ENCODE peak calls at places on chromosomes 4 and X, in four cellular contexts. R, V, S and X are unnamed samples.

GRCh38 chrX:110003167-110004156 is 548 bp downstream of the TMEM164 start:
- DNase-seq in R (no peak), V (peak; percentile 42), S (no peak), X (peak; percentile 3)

GRCh38 chr4:40576651-40577480 is 52.8 kb downstream of the RBM47 start:
- DNase-seq in R (peak; percentile 90), V (peak; percentile 73), S (no peak), X (peak; percentile 40)

GRCh38 chr4:131764730-131765129 is 1384.4 kb upstream of the PCDH10 start:
- DNase-seq in R (no peak), V (no peak), S (no peak), X (no peak)

GRCh38 chr4:149343614-149344013 is 472.0 kb downstream of the IQCM start:
- DNase-seq in R (no peak), V (no peak), S (no peak), X (no peak)

GRCh38 chr4:176799653-176800052 is 6.9 kb upstream of the VEGFC start:
- DNase-seq in R (no peak), V (no peak), S (no peak), X (no peak)

GRCh38 chrX:4588893-4589292 is 875.4 kb upstream of the PRKX start:
- DNase-seq in R (no peak), V (no peak), S (no peak), X (no peak)

GRCh38 chrX:1147641-1148515 is 64.6 kb downstream of the CRLF2 start:
- DNase-seq in R (no peak), V (no peak), S (no peak), X (no peak)

GRCh38 chr4:181968371-181968770 is 274.8 kb upstream of the TENM3 start:
- DNase-seq in R (peak; percentile 75), V (no peak), S (no peak), X (no peak)

GRCh38 chrX:76366972-76367371 is 60.5 kb upstream of the MAGEE1 start:
- DNase-seq in R (no peak), V (no peak), S (no peak), X (no peak)

GRCh38 chr4:7390366-7390765 is 44.4 kb downstream of the PSAPL1 start:
- DNase-seq in R (no peak), V (no peak), S (no peak), X (no peak)

GRCh38 chrX:71622347-71623104 is 4.2 kb upstream of the CXCR3 start:
- DNase-seq in R (peak; percentile 22), V (peak; percentile 80), S (peak; percentile 58), X (peak; percentile 87)

GRCh38 chr4:89277412-89277811 is 30.2 kb downstream of the GPRIN3 start:
- DNase-seq in R (peak; percentile 13), V (no peak), S (no peak), X (no peak)

GRCh38 chrX:120549483-120550452 is 11.0 kb downstream of the CUL4B start:
- DNase-seq in R (peak; percentile 83), V (no peak), S (no peak), X (no peak)

GRCh38 chrX:130393451-130394074 is 8.1 kb upstream of the GPR119 start:
- DNase-seq in R (peak; percentile 25), V (peak; percentile 21), S (no peak), X (no peak)

GRCh38 chrX:115898382-115899001 is 272.1 kb upstream of the AGTR2 start:
- DNase-seq in R (no peak), V (peak; percentile 92), S (peak; percentile 47), X (no peak)

GRCh38 chr4:11468901-11469300 is 40.2 kb upstream of the HS3ST1 start:
- DNase-seq in R (no peak), V (no peak), S (no peak), X (no peak)

GRCh38 chrX:49120104-49120503 is 3.4 kb downstream of the GPKOW start:
- DNase-seq in R (no peak), V (peak; percentile 11), S (no peak), X (no peak)

GRCh38 chrX:125289209-125289608 is 30.5 kb upstream of the TEX13C start:
- DNase-seq in R (no peak), V (no peak), S (no peak), X (no peak)

GRCh38 chrX:53479295-53479694 is 45.1 kb upstream of the HSD17B10 start:
- DNase-seq in R (peak; percentile 37), V (no peak), S (no peak), X (no peak)

GRCh38 chr4:23962462-23962861 is 72.6 kb upstream of the PPARGC1A start:
- DNase-seq in R (no peak), V (no peak), S (no peak), X (no peak)

GRCh38 chrX:110684653-110685052 is 111.0 kb downstream of the CHRDL1 start:
- DNase-seq in R (no peak), V (no peak), S (no peak), X (no peak)

GRCh38 chr4:1329408-1330371 is 17.3 kb upstream of the UVSSA start:
- DNase-seq in R (peak; percentile 69), V (no peak), S (no peak), X (no peak)

GRCh38 chr4:70818173-70818856 is 21.4 kb downstream of the GRSF1 start:
- DNase-seq in R (no peak), V (no peak), S (no peak), X (no peak)

GRCh38 chr4:1395941-1396805 is 10.1 kb downstream of the NKX1-1 start:
- DNase-seq in R (no peak), V (peak; percentile 1), S (no peak), X (no peak)

GRCh38 chr4:7827566-7827965 is 112.1 kb downstream of the AFAP1 start:
- DNase-seq in R (no peak), V (no peak), S (no peak), X (no peak)

GRCh38 chr4:55475394-55476243 is 71.1 kb downstream of the CLOCK start:
- DNase-seq in R (peak; percentile 71), V (no peak), S (no peak), X (no peak)

GRCh38 chr4:146643812-146644401 is 5.2 kb downstream of the POU4F2 start:
- DNase-seq in R (peak; percentile 38), V (no peak), S (no peak), X (no peak)

GRCh38 chr4:6341696-6342095 is 72.0 kb downstream of the WFS1 start:
- DNase-seq in R (no peak), V (no peak), S (no peak), X (no peak)